ENCODE peak calls at places on chromosomes 5 and 9, in six cellular contexts. H is hippocampal formation; Y is aorta; D is activated CD8-positive, alpha-beta memory T cell treated with anti-CD3 and anti-CD28 coated beads for 4 hours; J is PC-9; T is HFFc6. U is an unnamed sample.

GRCh38 chr5:59246470-59247250 is 646.9 kb downstream of the PDE4D start:
- DNase-seq in D (no peak), T (no peak), Y (no peak), J (no peak), H (no peak), U (no peak)

GRCh38 chr9:88794100-88794499 is 197.2 kb upstream of the S1PR3 start:
- DNase-seq in T (no peak), D (no peak), H (no peak), Y (no peak), J (no peak), U (no peak)

GRCh38 chr9:72334658-72335337 is 30.2 kb downstream of the ZFAND5 start:
- DNase-seq in D (no peak), Y (no peak), H (no peak), J (no peak), T (no peak), U (no peak)

GRCh38 chr5:17024686-17025180 is 88.6 kb upstream of the MYO10 start:
- DNase-seq in Y (no peak), T (peak), J (no peak), H (no peak), D (no peak), U (peak)

GRCh38 chr5:154111214-154111613 is 72.4 kb downstream of the MFAP3 start:
- DNase-seq in D (no peak), J (no peak), T (no peak), Y (no peak), H (no peak), U (no peak)

GRCh38 chr5:102911973-102912372 is 156.9 kb downstream of the PAM start:
- DNase-seq in D (no peak), J (no peak), T (peak), Y (no peak), H (no peak), U (peak)

GRCh38 chr5:76807296-76807695 is 11.5 kb upstream of the F2RL1 start:
- DNase-seq in J (peak), H (no peak), Y (peak), T (peak), D (no peak), U (peak)

GRCh38 chr5:149257875-149258705 is 13.6 kb upstream of the AFAP1L1 start:
- DNase-seq in T (peak), H (no peak), D (no peak), Y (no peak), J (no peak), U (peak)

GRCh38 chr5:37015795-37016666 is 139.5 kb downstream of the NIPBL start:
- DNase-seq in T (peak), J (no peak), Y (no peak), D (no peak), H (no peak), U (peak)

GRCh38 chr9:69857131-69857530 is 36.5 kb downstream of the CFAP95 start:
- DNase-seq in T (peak), D (no peak), H (no peak), J (no peak), Y (no peak), U (peak)